ENCODE peak calls at places on chromosomes 2 and 18, in four cellular contexts. X is ureter, O is mesenchymal stem cell, D is T-helper 9 cell. A is an unnamed sample.

GRCh38 chr18:9612215-9612830 is 2.0 kb downstream of the PPP4R1 start:
- DNase-seq in D (peak; percentile 7), X (no peak), O (peak; percentile 66), A (peak; percentile 45)

GRCh38 chr2:203737360-203737759 is 30.9 kb downstream of the CD28 start:
- DNase-seq in O (no peak), X (no peak), D (no peak), A (peak; percentile 32)

GRCh38 chr2:14944562-14945346 is 312.2 kb downstream of the LRATD1 start:
- DNase-seq in D (no peak), X (no peak), O (no peak), A (no peak)

GRCh38 chr2:2059199-2059598 is 271.9 kb downstream of the MYT1L start:
- DNase-seq in D (no peak), O (no peak), X (no peak), A (no peak)

GRCh38 chr18:59994357-59994756 is 94.6 kb downstream of the PMAIP1 start:
- DNase-seq in D (no peak), X (no peak), O (no peak), A (no peak)

GRCh38 chr18:7535436-7536190 is 31.5 kb upstream of the PTPRM start:
- DNase-seq in X (no peak), D (no peak), O (peak; percentile 6), A (no peak)

GRCh38 chr2:233816771-233817170 is 37.6 kb downstream of the HJURP start:
- DNase-seq in O (no peak), X (no peak), D (no peak), A (no peak)

GRCh38 chr2:206457188-206457634 is 13.9 kb downstream of the ADAM23 start:
- DNase-seq in X (no peak), D (no peak), O (no peak), A (peak; percentile 49)

GRCh38 chr2:218397502-218398436 is 1.9 kb upstream of the CTDSP1 start:
- DNase-seq in O (peak; percentile 91), X (peak; percentile 85), D (peak; percentile 34), A (peak; percentile 83)

GRCh38 chr2:86281066-86281700 is 56.2 kb downstream of the REEP1 start:
- DNase-seq in X (no peak), D (no peak), O (no peak), A (no peak)

GRCh38 chr2:52222128-52222527 is 1190.2 kb upstream of the NRXN1 start:
- DNase-seq in X (no peak), O (peak; percentile 56), D (no peak), A (no peak)

GRCh38 chr18:73006331-73006730 is 138.5 kb upstream of the NETO1 start:
- DNase-seq in D (no peak), O (no peak), X (no peak), A (no peak)

GRCh38 chr2:151269798-151270568 is 8.3 kb upstream of the RBM43 start:
- DNase-seq in D (no peak), X (no peak), O (no peak), A (no peak)

GRCh38 chr2:165074323-165074722 is 119.0 kb upstream of the SLC38A11 start:
- DNase-seq in D (no peak), X (no peak), O (no peak), A (no peak)

GRCh38 chr2:85788603-85789002 is 34.8 kb downstream of the ATOH8 start:
- DNase-seq in D (no peak), O (no peak), X (no peak), A (no peak)

GRCh38 chr2:225165052-225165451 is 122.8 kb upstream of the DOCK10 start:
- DNase-seq in D (no peak), X (no peak), O (peak; percentile 22), A (no peak)

GRCh38 chr18:36828157-36828629 is 609 bp downstream of the TPGS2 start:
- DNase-seq in O (peak; percentile 78), D (peak; percentile 13), X (peak; percentile 50), A (no peak)

GRCh38 chr2:146927080-146927714 is 917.6 kb upstream of the ACVR2A start:
- DNase-seq in D (no peak), O (peak; percentile 57), X (peak; percentile 57), A (peak; percentile 9)

GRCh38 chr2:49801898-49802297 is 647.6 kb upstream of the FSHR start:
- DNase-seq in D (no peak), O (no peak), X (no peak), A (no peak)

GRCh38 chr18:63301458-63301857 is 18.1 kb downstream of the BCL2 start:
- DNase-seq in D (no peak), O (no peak), X (no peak), A (no peak)

GRCh38 chr2:120486946-120487345 is 141.0 kb downstream of the INHBB start:
- DNase-seq in D (no peak), X (no peak), O (peak; percentile 32), A (no peak)

GRCh38 chr2:238517209-238517608 is 90.5 kb downstream of the ASB1 start:
- DNase-seq in D (no peak), X (no peak), O (no peak), A (no peak)

A was measured in GM20000.